ENCODE peak calls at places on chromosomes 13 and 19, in seven cellular contexts. One of them, this sample, is unnamed.

GRCh38 chr13:67343777-67344176 is 113.6 kb upstream of the PCDH9 start:
- DNase-seq in GM12891: no peak
- DNase-seq in H1: no peak
- DNase-seq in SK-N-SH: no peak
- DNase-seq in GM12878: no peak
- DNase-seq in HepG2: no peak
- DNase-seq in K562: no peak
- DNase-seq in this sample: no peak

GRCh38 chr13:113192902-113193301 is 15.6 kb downstream of the PCID2 start:
- DNase-seq in GM12891: no peak
- DNase-seq in H1: no peak
- DNase-seq in SK-N-SH: no peak
- DNase-seq in GM12878: no peak
- DNase-seq in HepG2: no peak
- DNase-seq in K562: no peak
- DNase-seq in this sample: no peak

GRCh38 chr13:111121421-111121820 is 6.3 kb downstream of the ARHGEF7 start:
- DNase-seq in GM12891: no peak
- DNase-seq in H1: no peak
- DNase-seq in SK-N-SH: no peak
- DNase-seq in GM12878: no peak
- DNase-seq in HepG2: no peak
- DNase-seq in K562: no peak
- DNase-seq in this sample: no peak

GRCh38 chr13:110108348-110109139 is 198.4 kb downstream of the COL4A1 start:
- DNase-seq in GM12891: no peak
- DNase-seq in H1: peak
- DNase-seq in SK-N-SH: peak
- DNase-seq in GM12878: no peak
- DNase-seq in HepG2: peak
- DNase-seq in K562: no peak
- DNase-seq in this sample: no peak

GRCh38 chr13:104408733-104409132 is 1342.5 kb upstream of the SLC10A2 start:
- DNase-seq in GM12891: no peak
- DNase-seq in H1: no peak
- DNase-seq in SK-N-SH: no peak
- DNase-seq in GM12878: no peak
- DNase-seq in HepG2: no peak
- DNase-seq in K562: no peak
- DNase-seq in this sample: no peak

GRCh38 chr13:49546559-49546958 is 38.8 kb downstream of the RCBTB1 start:
- DNase-seq in GM12891: no peak
- DNase-seq in H1: no peak
- DNase-seq in SK-N-SH: no peak
- DNase-seq in GM12878: no peak
- DNase-seq in HepG2: no peak
- DNase-seq in K562: no peak
- DNase-seq in this sample: no peak

GRCh38 chr13:76846363-76846762 is 39.8 kb downstream of the KCTD12 start:
- DNase-seq in GM12891: no peak
- DNase-seq in H1: no peak
- DNase-seq in SK-N-SH: no peak
- DNase-seq in GM12878: no peak
- DNase-seq in HepG2: no peak
- DNase-seq in K562: no peak
- DNase-seq in this sample: no peak

GRCh38 chr19:5973867-5974635 is 3.9 kb downstream of the RANBP3 start:
- DNase-seq in GM12891: no peak
- DNase-seq in H1: no peak
- DNase-seq in SK-N-SH: no peak
- DNase-seq in GM12878: no peak
- DNase-seq in HepG2: no peak
- DNase-seq in K562: no peak
- DNase-seq in this sample: no peak

GRCh38 chr13:34458756-34459462 is 483.2 kb upstream of the NBEA start:
- DNase-seq in GM12891: no peak
- DNase-seq in H1: no peak
- DNase-seq in SK-N-SH: no peak
- DNase-seq in GM12878: no peak
- DNase-seq in HepG2: no peak
- DNase-seq in K562: no peak
- DNase-seq in this sample: no peak

GRCh38 chr19:32018014-32018413 is 327.4 kb upstream of the ZNF507 start:
- DNase-seq in GM12891: no peak
- DNase-seq in H1: no peak
- DNase-seq in SK-N-SH: no peak
- DNase-seq in GM12878: no peak
- DNase-seq in HepG2: no peak
- DNase-seq in K562: no peak
- DNase-seq in this sample: no peak

GRCh38 chr19:10533656-10534386 is 9.9 kb upstream of the ATG4D start:
- DNase-seq in GM12891: no peak
- DNase-seq in H1: no peak
- DNase-seq in SK-N-SH: no peak
- DNase-seq in GM12878: no peak
- DNase-seq in HepG2: no peak
- DNase-seq in K562: no peak
- DNase-seq in this sample: no peak

GRCh38 chr13:50979187-50979586 is 69.6 kb downstream of the RNASEH2B start:
- DNase-seq in GM12891: no peak
- DNase-seq in H1: no peak
- DNase-seq in SK-N-SH: no peak
- DNase-seq in GM12878: no peak
- DNase-seq in HepG2: no peak
- DNase-seq in K562: no peak
- DNase-seq in this sample: no peak

GRCh38 chr13:43100667-43101066 is 77.3 kb downstream of the DNAJC15 start:
- DNase-seq in GM12891: no peak
- DNase-seq in H1: no peak
- DNase-seq in SK-N-SH: no peak
- DNase-seq in GM12878: no peak
- DNase-seq in HepG2: no peak
- DNase-seq in K562: no peak
- DNase-seq in this sample: no peak

GRCh38 chr13:25301347-25302113 is at the start of gene NUP58:
- DNase-seq in GM12891: peak
- DNase-seq in H1: peak
- DNase-seq in SK-N-SH: peak
- DNase-seq in GM12878: peak
- DNase-seq in HepG2: peak
- DNase-seq in K562: peak
- DNase-seq in this sample: peak

GRCh38 chr19:3335431-3336350 is 30.7 kb upstream of the NFIC start:
- DNase-seq in GM12891: no peak
- DNase-seq in H1: no peak
- DNase-seq in SK-N-SH: no peak
- DNase-seq in GM12878: no peak
- DNase-seq in HepG2: no peak
- DNase-seq in K562: no peak
- DNase-seq in this sample: no peak

GRCh38 chr13:73060251-73061160 is 1.7 kb downstream of the KLF5 start:
- DNase-seq in GM12891: no peak
- DNase-seq in H1: no peak
- DNase-seq in SK-N-SH: peak
- DNase-seq in GM12878: no peak
- DNase-seq in HepG2: no peak
- DNase-seq in K562: no peak
- DNase-seq in this sample: no peak

GRCh38 chr19:10402441-10403038 is 802 bp downstream of the CDC37 start:
- DNase-seq in GM12891: no peak
- DNase-seq in H1: no peak
- DNase-seq in SK-N-SH: peak
- DNase-seq in GM12878: no peak
- DNase-seq in HepG2: peak
- DNase-seq in K562: peak
- DNase-seq in this sample: no peak

GRCh38 chr13:37806666-37807065 is 62.9 kb downstream of the TRPC4 start:
- DNase-seq in GM12891: no peak
- DNase-seq in H1: no peak
- DNase-seq in SK-N-SH: no peak
- DNase-seq in GM12878: no peak
- DNase-seq in HepG2: no peak
- DNase-seq in K562: no peak
- DNase-seq in this sample: no peak

GRCh38 chr13:51235756-51236564 is 13.8 kb downstream of the FAM124A start:
- DNase-seq in GM12891: no peak
- DNase-seq in H1: no peak
- DNase-seq in SK-N-SH: no peak
- DNase-seq in GM12878: no peak
- DNase-seq in HepG2: no peak
- DNase-seq in K562: no peak
- DNase-seq in this sample: no peak

DNA sequence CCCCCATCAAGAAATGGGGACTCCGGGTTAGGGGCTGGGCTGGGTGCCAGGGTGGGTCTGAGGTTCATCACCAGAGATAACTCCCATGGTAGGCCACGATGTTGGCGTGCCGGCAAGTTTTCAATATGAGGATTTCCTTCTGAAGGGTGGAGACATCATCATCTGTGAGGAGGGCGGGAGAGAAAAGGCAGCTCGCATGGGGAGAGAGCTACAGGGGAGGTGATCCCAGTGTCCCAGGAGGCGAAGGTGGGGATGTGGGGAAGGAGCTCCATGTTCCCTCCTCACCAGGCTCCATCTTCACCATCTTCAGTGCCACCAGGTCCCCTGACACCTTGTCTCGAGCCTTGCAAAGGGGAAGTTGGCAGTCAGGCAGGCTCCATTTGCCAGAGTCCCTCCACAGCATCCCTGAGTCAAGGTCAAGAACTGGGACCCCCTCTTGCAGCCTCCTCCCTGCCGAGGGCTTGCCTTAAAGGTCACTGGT is 430 bp downstream of the MAP4K1 start:
- DNase-seq in GM12891: no peak
- DNase-seq in H1: no peak
- DNase-seq in SK-N-SH: no peak
- DNase-seq in GM12878: peak
- DNase-seq in HepG2: no peak
- DNase-seq in K562: no peak
- DNase-seq in this sample: no peak
- TF ChIP-seq TAF1 in GM12891: no peak
- TF ChIP-seq TAF1 in H1: no peak
- TF ChIP-seq TAF1 in SK-N-SH: no peak
- TF ChIP-seq TAF1 in GM12878: no peak
- TF ChIP-seq TAF1 in HepG2: no peak
- TF ChIP-seq TAF1 in K562: no peak
- TF ChIP-seq TAF1 in this sample: no peak

GRCh38 chr13:35808846-35809245 is 322.3 kb downstream of the DCLK1 start:
- DNase-seq in GM12891: no peak
- DNase-seq in H1: no peak
- DNase-seq in SK-N-SH: peak
- DNase-seq in GM12878: no peak
- DNase-seq in HepG2: no peak
- DNase-seq in K562: no peak
- DNase-seq in this sample: no peak

GRCh38 chr13:35812730-35813129 is 318.5 kb downstream of the DCLK1 start:
- DNase-seq in GM12891: no peak
- DNase-seq in H1: no peak
- DNase-seq in SK-N-SH: no peak
- DNase-seq in GM12878: no peak
- DNase-seq in HepG2: no peak
- DNase-seq in K562: no peak
- DNase-seq in this sample: no peak

GRCh38 chr13:35814573-35814972 is 316.6 kb downstream of the DCLK1 start:
- DNase-seq in GM12891: no peak
- DNase-seq in H1: no peak
- DNase-seq in SK-N-SH: no peak
- DNase-seq in GM12878: no peak
- DNase-seq in HepG2: no peak
- DNase-seq in K562: no peak
- DNase-seq in this sample: no peak

GRCh38 chr13:35804901-35805300 is 326.3 kb downstream of the DCLK1 start:
- DNase-seq in GM12891: no peak
- DNase-seq in H1: no peak
- DNase-seq in SK-N-SH: no peak
- DNase-seq in GM12878: no peak
- DNase-seq in HepG2: no peak
- DNase-seq in K562: no peak
- DNase-seq in this sample: no peak

DNA sequence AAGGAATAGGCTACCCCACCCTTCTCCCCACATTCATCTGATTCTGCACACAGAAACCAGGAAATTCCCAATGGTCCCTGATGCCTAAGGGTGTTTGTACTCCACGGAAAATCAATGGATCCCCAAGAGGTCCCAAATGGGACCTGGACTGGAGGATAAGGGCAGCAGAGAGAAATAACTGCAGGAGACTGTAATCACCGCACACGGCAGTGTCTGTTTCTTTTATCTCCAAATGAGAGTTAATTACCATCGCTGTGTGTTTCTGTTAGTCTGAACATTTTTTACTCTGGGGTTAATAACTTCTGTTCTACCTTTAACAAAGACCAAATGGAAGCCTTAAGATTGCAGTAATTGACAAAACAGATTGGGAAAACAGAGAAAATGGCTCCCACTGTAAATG is 320.9 kb downstream of the DCLK1 start:
- DNase-seq in GM12891: no peak
- DNase-seq in H1: no peak
- DNase-seq in SK-N-SH: peak
- DNase-seq in GM12878: no peak
- DNase-seq in HepG2: no peak
- DNase-seq in K562: no peak
- DNase-seq in this sample: no peak
- TF ChIP-seq TAF1 in GM12891: no peak
- TF ChIP-seq TAF1 in H1: no peak
- TF ChIP-seq TAF1 in SK-N-SH: no peak
- TF ChIP-seq TAF1 in GM12878: no peak
- TF ChIP-seq TAF1 in HepG2: no peak
- TF ChIP-seq TAF1 in K562: no peak
- TF ChIP-seq TAF1 in this sample: no peak

DNA sequence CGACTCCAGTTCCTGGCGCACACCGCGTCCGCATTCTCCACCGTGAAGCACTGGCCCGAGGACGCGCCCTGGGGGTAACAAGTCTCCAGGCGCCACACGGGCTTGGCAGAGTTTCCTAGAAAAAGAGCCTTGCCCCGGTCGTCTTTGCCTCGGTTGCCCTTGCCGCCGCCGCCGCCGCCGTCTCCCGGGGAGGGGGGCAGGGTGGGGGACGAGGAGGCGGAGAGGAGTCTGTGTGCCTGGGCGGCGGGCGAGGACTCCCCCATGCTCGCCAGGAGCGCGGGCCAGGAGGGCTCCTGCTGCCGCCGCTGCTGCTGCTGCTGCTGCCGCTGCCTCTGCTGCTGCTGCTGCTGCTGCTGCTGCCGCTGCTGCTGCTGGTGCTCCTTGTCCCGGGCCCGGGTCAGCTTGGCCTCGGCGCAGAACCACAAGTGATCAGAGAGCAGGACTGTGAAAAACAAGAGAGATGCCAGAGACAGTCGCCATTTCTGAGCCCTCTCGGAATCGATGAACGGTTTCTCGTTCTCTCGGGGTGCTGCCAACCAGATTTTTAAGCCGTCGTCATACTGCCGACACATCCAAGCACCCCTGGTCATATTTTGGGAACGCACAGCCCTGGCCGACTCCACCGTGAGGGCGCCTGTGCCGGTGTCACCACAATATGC is 349.2 kb downstream of the LIG4 start:
- DNase-seq in GM12891: no peak
- DNase-seq in H1: no peak
- DNase-seq in SK-N-SH: peak
- DNase-seq in GM12878: no peak
- DNase-seq in HepG2: no peak
- DNase-seq in K562: peak
- DNase-seq in this sample: no peak
- TF ChIP-seq TAF1 in GM12891: no peak
- TF ChIP-seq TAF1 in H1: peak
- TF ChIP-seq TAF1 in SK-N-SH: no peak
- TF ChIP-seq TAF1 in GM12878: no peak
- TF ChIP-seq TAF1 in HepG2: no peak
- TF ChIP-seq TAF1 in K562: no peak
- TF ChIP-seq TAF1 in this sample: no peak

GRCh38 chr19:15123900-15124299 is 16.7 kb downstream of the SYDE1 start:
- DNase-seq in GM12891: no peak
- DNase-seq in H1: no peak
- DNase-seq in SK-N-SH: peak
- DNase-seq in GM12878: no peak
- DNase-seq in HepG2: no peak
- DNase-seq in K562: no peak
- DNase-seq in this sample: no peak
- TF ChIP-seq TAF1 in GM12891: no peak
- TF ChIP-seq TAF1 in H1: no peak
- TF ChIP-seq TAF1 in SK-N-SH: no peak
- TF ChIP-seq TAF1 in GM12878: no peak
- TF ChIP-seq TAF1 in HepG2: no peak
- TF ChIP-seq TAF1 in K562: no peak
- TF ChIP-seq TAF1 in this sample: no peak

This sample was measured in GM12892.